ENCODE peak calls at places on chromosomes 7 and 10, in four cellular contexts. K is prostate gland, M is GM12878, D is HL-60. W is an unnamed sample. For H3K27me3, the result is how much of the 10 kb centered on the place peaks cover.

GRCh38 chr10:49217645-49218044 is 29.5 kb upstream of the TMEM273 start:
- DNase-seq in K (no peak), D (no peak), M (no peak), W (no peak)

GRCh38 chr7:8515786-8516185 is 82.4 kb downstream of the NXPH1 start:
- DNase-seq in K (no peak), D (no peak), M (no peak), W (no peak)

GRCh38 chr10:89224697-89225443 is 17.8 kb upstream of the CH25H start:
- DNase-seq in M (no peak), K (peak), D (no peak), W (no peak)

GRCh38 chr7:41699532-41699931 is 3.4 kb downstream of the INHBA start:
- DNase-seq in D (no peak), M (no peak), K (no peak), W (no peak)

GRCh38 chr7:107322015-107322414 is 147.8 kb upstream of the GPR22 start:
- DNase-seq in D (peak), M (no peak), K (no peak), W (no peak)

GRCh38 chr10:124256151-124256550 is 162.6 kb downstream of the OAT start:
- DNase-seq in D (no peak), K (no peak), M (no peak), W (peak)

GRCh38 chr7:44581426-44581906 is 565 bp downstream of the TMED4 start:
- DNase-seq in M (no peak), D (no peak), K (no peak), W (no peak)

GRCh38 chr7:102069913-102070629 is 216.6 kb upstream of the SH2B2 start:
- DNase-seq in D (no peak), K (no peak), M (no peak), W (no peak)

GRCh38 chr7:134618756-134619530 is 27.7 kb upstream of the BPGM start:
- DNase-seq in D (no peak), K (no peak), M (no peak), W (no peak)

GRCh38 chr7:107792364-107792763 is 10.7 kb downstream of the SLC26A3 start:
- DNase-seq in D (no peak), M (no peak), K (no peak), W (no peak)

GRCh38 chr7:32890010-32890552 is 1.5 kb downstream of the KBTBD2 start:
- DNase-seq in D (no peak), M (no peak), K (peak), W (no peak)

GRCh38 chr10:34702982-34703381 is 112.1 kb downstream of the PARD3 start:
- DNase-seq in K (no peak), D (no peak), M (no peak), W (no peak)

GRCh38 chr10:124522131-124522902 is 60.7 kb downstream of the LHPP start:
- DNase-seq in D (no peak), K (no peak), M (no peak), W (peak)

GRCh38 chr10:93566435-93567276 is at the start of gene FFAR4:
- DNase-seq in K (peak), D (peak), M (no peak), W (no peak)

GRCh38 chr10:33819206-33819605 is 484.7 kb upstream of the NRP1 start:
- DNase-seq in M (no peak), D (no peak), K (no peak), W (no peak)

GRCh38 chr7:73833251-73833919 is 2.6 kb downstream of the CLDN4 start:
- DNase-seq in D (no peak), K (peak), M (no peak), W (no peak)

GRCh38 chr7:130394421-130395188 is 14.3 kb downstream of the CPA1 start:
- DNase-seq in M (no peak), D (no peak), K (no peak), W (no peak)

GRCh38 chr10:87961314-87961713 is 97.9 kb downstream of the PTEN start:
- DNase-seq in M (no peak), D (no peak), K (no peak), W (no peak)

GRCh38 chr7:45033261-45033930 is 33.4 kb downstream of the CCM2 start:
- DNase-seq in M (no peak), K (no peak), D (no peak), W (no peak)

GRCh38 chr7:22726345-22726848 is 603 bp upstream of the IL6 start:
- DNase-seq in M (no peak), D (peak), K (peak), W (peak)

GRCh38 chr10:14553434-14553833 is 221.3 kb downstream of the FAM107B start:
- DNase-seq in D (no peak), M (no peak), K (no peak), W (no peak)

GRCh38 chr7:97506728-97507127 is 225.2 kb upstream of the TAC1 start:
- DNase-seq in K (no peak), M (peak), D (no peak), W (no peak)

GRCh38 chr7:16914771-16915170 is 33.0 kb upstream of the AGR3 start:
- DNase-seq in M (no peak), D (no peak), K (no peak), W (no peak)

GRCh38 chr10:77926566-77927342 is at the start of gene DLG5:
- DNase-seq in D (no peak), M (no peak), K (peak), W (peak)
- TF ChIP-seq POLR2AphosphoS5 in D (no peak), M (no peak), K (no peak), W (peak)

GRCh38 chr7:113159746-113160339 is 41.5 kb upstream of the SMIM30 start:
- DNase-seq in K (no peak), D (no peak), M (no peak), W (no peak)
- TF ChIP-seq CTCF in K (peak), D (peak), M (peak), W (peak)

GRCh38 chr10:23200997-23201652 is 9.0 kb downstream of the PTF1A start:
- DNase-seq in M (no peak), D (no peak), K (no peak), W (no peak)

GRCh38 chr10:23201837-23202236 is 9.7 kb downstream of the PTF1A start:
- DNase-seq in M (no peak), D (no peak), K (no peak), W (no peak)

GRCh38 chr10:23204773-23205172 is 12.7 kb downstream of the PTF1A start:
- DNase-seq in D (no peak), K (no peak), M (no peak), W (no peak)

GRCh38 chr10:23203369-23204325 is 11.5 kb downstream of the PTF1A start:
- DNase-seq in M (no peak), K (no peak), D (no peak), W (no peak)

DNA sequence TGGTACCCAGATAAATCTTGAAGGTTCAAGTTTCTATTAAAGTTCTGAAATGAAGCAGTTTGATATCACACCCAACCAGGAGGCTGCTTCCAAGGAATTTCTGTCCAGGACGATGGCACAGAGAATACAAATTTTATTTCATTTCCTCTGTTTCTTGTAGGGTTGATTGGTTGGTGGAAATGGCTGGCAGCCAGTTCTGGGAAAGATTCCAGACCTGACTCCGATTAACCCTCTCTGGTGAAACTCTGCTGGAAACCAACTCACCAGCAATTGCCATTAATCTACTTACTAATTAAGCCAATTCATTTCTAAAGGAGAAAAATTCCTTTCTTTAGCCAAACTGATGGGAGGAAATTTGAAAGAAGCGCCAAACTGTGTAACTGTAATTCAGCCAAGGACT is 10.6 kb downstream of the PTF1A start:
- DNase-seq in M (no peak), K (no peak), D (no peak), W (no peak)
- H3K27me3 ChIP-seq in M (under half), K (under half), D (under half), W (under half)

GRCh38 chr7:47046949-47047348 is 535.0 kb downstream of the TNS3 start:
- DNase-seq in D (no peak), K (peak), M (no peak), W (no peak)

GRCh38 chr7:47044620-47045019 is 537.3 kb downstream of the TNS3 start:
- DNase-seq in D (no peak), M (no peak), K (no peak), W (no peak)

GRCh38 chr7:47047384-47047783 is 534.5 kb downstream of the TNS3 start:
- DNase-seq in M (no peak), K (no peak), D (no peak), W (no peak)

GRCh38 chr7:47045592-47045991 is 536.3 kb downstream of the TNS3 start:
- DNase-seq in K (no peak), D (no peak), M (no peak), W (no peak)

GRCh38 chr7:47045169-47045568 is 536.7 kb downstream of the TNS3 start:
- DNase-seq in D (no peak), M (no peak), K (peak), W (no peak)
- TF ChIP-seq POLR2AphosphoS5 in D (no peak), M (no peak), K (no peak), W (peak)

DNA sequence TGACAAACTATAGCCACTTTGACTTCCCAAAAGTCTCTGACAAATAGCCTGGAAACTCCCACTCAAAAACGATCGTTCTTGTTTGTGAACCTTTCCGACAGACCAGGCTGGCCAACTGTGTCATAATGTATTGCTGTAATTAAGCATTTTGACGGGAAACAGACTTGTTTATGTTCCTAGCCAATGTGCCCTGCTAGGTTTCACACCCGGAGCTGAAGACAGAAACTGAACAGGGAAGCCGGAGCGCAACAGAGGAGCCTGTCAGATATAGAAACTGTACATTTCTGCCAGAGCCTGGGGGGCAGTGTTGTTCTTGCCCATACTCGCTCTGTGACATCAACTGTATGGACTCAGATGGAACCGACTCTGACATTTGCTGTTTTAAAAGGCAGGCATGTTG is 55.3 kb upstream of the C7orf33 start:
- DNase-seq in K (no peak), M (no peak), D (no peak), W (peak)
- TF ChIP-seq CTCF in K (no peak), M (no peak), D (no peak), W (no peak)